ENCODE peak calls at places on chromosomes 3 and 15, in seven cellular contexts. H is pancreas; F is activated naive CD4-positive, alpha-beta T cell; K is T-cell; N is HCT116; I is upper lobe of right lung; B is right atrium auricular region. L is an unnamed sample.
A peak's percentile ranks its signal among the peaks of the same experiment; 100 is the strongest.

GRCh38 chr3:115788921-115789470 is 165.7 kb downstream of the GAP43 start:
- DNase-seq in I (no peak), K (no peak), H (no peak), N (peak; percentile 57), B (no peak), F (no peak), L (no peak)

GRCh38 chr15:68623301-68623892 is 44.6 kb downstream of the CORO2B start:
- DNase-seq in H (no peak), K (no peak), F (no peak), N (no peak), B (no peak), I (no peak), L (no peak)

GRCh38 chr3:163951397-163951987 is 1126.8 kb downstream of the SI start:
- DNase-seq in K (no peak), H (no peak), N (no peak), I (no peak), F (no peak), B (no peak), L (no peak)

GRCh38 chr3:13452490-13453335 is 27.4 kb upstream of the HDAC11 start:
- DNase-seq in N (peak; percentile 31), F (no peak), B (no peak), K (peak; percentile 13), H (peak; percentile 41), I (no peak), L (no peak)

GRCh38 chr15:43911235-43911661 is 84.4 kb downstream of the WDR76 start:
- DNase-seq in K (no peak), I (no peak), F (no peak), H (no peak), N (no peak), B (no peak), L (no peak)

GRCh38 chr15:99453646-99454045 is 112.1 kb upstream of the MEF2A start:
- DNase-seq in F (no peak), K (no peak), H (no peak), I (no peak), B (peak; percentile 61), N (no peak), L (no peak)

GRCh38 chr15:52678468-52679231 is 538 bp downstream of the ATOSA start:
- DNase-seq in N (no peak), B (peak; percentile 70), H (peak; percentile 91), K (peak; percentile 47), I (peak; percentile 87), F (peak; percentile 29), L (no peak)

GRCh38 chr3:22474706-22475470 is 723.9 kb upstream of the ZNF385D start:
- DNase-seq in I (no peak), B (no peak), H (no peak), K (no peak), N (no peak), F (no peak), L (no peak)

GRCh38 chr3:133662256-133662773 is 574 bp upstream of the TOPBP1 start:
- DNase-seq in B (no peak), H (no peak), K (no peak), I (no peak), F (no peak), N (no peak), L (no peak)

GRCh38 chr3:54572197-54572895 is 355.5 kb downstream of the LRTM1 start:
- DNase-seq in H (no peak), I (no peak), F (no peak), K (no peak), N (no peak), B (no peak), L (no peak)

GRCh38 chr3:133871368-133872090 is 24.2 kb downstream of the RAB6B start:
- DNase-seq in F (no peak), B (no peak), N (no peak), I (no peak), K (no peak), H (no peak), L (no peak)

GRCh38 chr3:37639922-37640321 is 221.8 kb upstream of the CTDSPL start:
- DNase-seq in F (no peak), I (no peak), N (no peak), B (no peak), H (no peak), K (no peak), L (no peak)

GRCh38 chr15:68704496-68705021 is 116.1 kb downstream of the ANP32A start:
- DNase-seq in B (peak; percentile 78), I (no peak), K (no peak), H (no peak), N (no peak), F (no peak), L (no peak)

GRCh38 chr15:70101459-70102113 is 3.9 kb upstream of the TLE3 start:
- DNase-seq in I (no peak), K (no peak), N (peak; percentile 82), H (peak; percentile 86), F (no peak), B (no peak), L (peak; percentile 82)

L was measured in NCI-H1048.